ENCODE peak calls at places on chromosomes 13 and 19, in ten cellular contexts. J is CD8-positive, alpha-beta T cell; L is iris pigment epithelial cell; Z is glutamatergic neuron; C is lung; X is tibial artery; V is GM19239; U is COR-L47; H is CD4-positive, alpha-beta T cell; M is effector memory CD4-positive, alpha-beta T cell. D is an unnamed sample.

GRCh38 chr13:42001580-42001979 is 40.7 kb upstream of the VWA8 start:
- DNase-seq in U (no peak), H (no peak), M (no peak), C (peak; percentile 57), V (no peak), X (no peak), Z (no peak), L (peak; percentile 94), J (no peak), D (no peak)

GRCh38 chr13:33937373-33938087 is 119.6 kb downstream of the RFC3 start:
- DNase-seq in M (no peak), V (no peak), L (no peak), J (no peak), X (no peak), H (no peak), U (no peak), C (no peak), Z (no peak), D (no peak)

GRCh38 chr19:52102163-52102562 is 6.6 kb upstream of the ZNF841 start:
- DNase-seq in H (no peak), M (no peak), U (no peak), X (no peak), V (no peak), J (no peak), Z (no peak), L (peak; percentile 24), C (no peak), D (no peak)

GRCh38 chr19:48478339-48479061 is 9.3 kb downstream of the CYTH2 start:
- DNase-seq in Z (peak; percentile 17), H (no peak), L (no peak), X (no peak), U (no peak), C (no peak), J (no peak), M (no peak), V (no peak), D (no peak)

GRCh38 chr13:109604894-109605293 is 181.5 kb downstream of the IRS2 start:
- DNase-seq in M (no peak), U (no peak), H (no peak), J (no peak), Z (no peak), X (no peak), V (no peak), C (no peak), L (no peak), D (no peak)

GRCh38 chr19:41377977-41378707 is 1.8 kb downstream of the TMEM91 start:
- DNase-seq in L (no peak), H (no peak), C (no peak), U (no peak), X (no peak), V (peak; percentile 65), M (no peak), Z (peak; percentile 77), J (peak; percentile 51), D (no peak)

GRCh38 chr13:40161008-40161694 is 505.3 kb downstream of the FOXO1 start:
- DNase-seq in J (no peak), C (no peak), U (no peak), X (no peak), Z (no peak), H (no peak), M (no peak), L (no peak), V (no peak), D (no peak)

GRCh38 chr13:102774210-102774560 is 599 bp upstream of the TEX30 start:
- DNase-seq in V (no peak), H (no peak), Z (no peak), X (no peak), C (no peak), L (no peak), J (no peak), M (no peak), U (no peak), D (peak; percentile 84)

GRCh38 chr19:51507209-51507608 is 5.6 kb upstream of the SIGLEC12 start:
- DNase-seq in L (no peak), M (no peak), Z (no peak), V (no peak), U (no peak), H (no peak), C (no peak), X (no peak), J (no peak), D (no peak)

GRCh38 chr13:43472344-43472743 is 314.4 kb downstream of the ENOX1 start:
- DNase-seq in J (no peak), V (no peak), Z (no peak), H (no peak), M (no peak), X (no peak), C (no peak), L (no peak), U (no peak), D (no peak)

GRCh38 chr19:34317311-34317927 is 47.6 kb upstream of the GPI start:
- DNase-seq in V (no peak), U (no peak), J (peak; percentile 22), H (peak; percentile 24), Z (no peak), X (no peak), C (no peak), M (peak; percentile 32), L (peak; percentile 32), D (no peak)

GRCh38 chr19:294341-294818 is 3.2 kb upstream of the PLPP2 start:
- DNase-seq in H (no peak), L (peak; percentile 14), X (no peak), J (no peak), V (no peak), M (no peak), C (no peak), U (no peak), Z (no peak), D (no peak)

GRCh38 chr13:75792526-75793187 is 156.5 kb downstream of the LMO7 start:
- DNase-seq in U (no peak), M (no peak), V (no peak), C (no peak), L (peak; percentile 74), H (no peak), Z (no peak), J (no peak), X (no peak), D (no peak)

GRCh38 chr13:104831823-104832222 is 1703.6 kb downstream of the EFNB2 start:
- DNase-seq in V (no peak), U (no peak), L (no peak), C (no peak), Z (no peak), H (no peak), M (no peak), X (no peak), J (no peak), D (no peak)

GRCh38 chr13:113298001-113298945 is 1.2 kb downstream of the LAMP1 start:
- DNase-seq in C (no peak), V (no peak), M (no peak), X (no peak), L (peak; percentile 23), Z (no peak), J (no peak), H (no peak), U (no peak), D (no peak)

GRCh38 chr13:75393839-75394238 is 88.1 kb downstream of the TBC1D4 start:
- DNase-seq in X (no peak), H (no peak), Z (no peak), V (no peak), M (no peak), J (no peak), U (no peak), C (no peak), L (no peak), D (no peak)